ENCODE peak calls at places on chromosome 15, in ten cellular contexts. One of them, this sample, is unnamed.

GRCh38 chr15:96463376-96463775 is 132.9 kb downstream of the NR2F2 start:
- DNase-seq in H1: no peak
- DNase-seq in prostate gland: no peak
- DNase-seq in body of pancreas: no peak
- DNase-seq in heart left ventricle: no peak
- DNase-seq in thyroid gland: no peak
- DNase-seq in gastrocnemius medialis: no peak
- DNase-seq in sigmoid colon: no peak
- DNase-seq in GM12878: no peak
- DNase-seq in transverse colon: no peak
- DNase-seq in this sample: no peak

GRCh38 chr15:95208988-95209387 is 977.6 kb downstream of the MCTP2 start:
- DNase-seq in transverse colon: no peak
- DNase-seq in H1: no peak
- DNase-seq in GM12878: no peak
- DNase-seq in gastrocnemius medialis: no peak
- DNase-seq in thyroid gland: no peak
- DNase-seq in sigmoid colon: no peak
- DNase-seq in prostate gland: no peak
- DNase-seq in heart left ventricle: no peak
- DNase-seq in body of pancreas: no peak
- DNase-seq in this sample: no peak

GRCh38 chr15:82535566-82536408 is 4.5 kb downstream of the RPS17 start:
- DNase-seq in gastrocnemius medialis: no peak
- DNase-seq in sigmoid colon: no peak
- DNase-seq in heart left ventricle: no peak
- DNase-seq in thyroid gland: no peak
- DNase-seq in body of pancreas: no peak
- DNase-seq in H1: no peak
- DNase-seq in GM12878: no peak
- DNase-seq in transverse colon: no peak
- DNase-seq in prostate gland: no peak
- DNase-seq in this sample: no peak

GRCh38 chr15:94555842-94556516 is 324.6 kb downstream of the MCTP2 start:
- DNase-seq in transverse colon: no peak
- DNase-seq in H1: no peak
- DNase-seq in GM12878: no peak
- DNase-seq in prostate gland: no peak
- DNase-seq in thyroid gland: no peak
- DNase-seq in heart left ventricle: no peak
- DNase-seq in gastrocnemius medialis: no peak
- DNase-seq in body of pancreas: no peak
- DNase-seq in sigmoid colon: no peak
- DNase-seq in this sample: no peak

GRCh38 chr15:80861776-80862175 is 82.6 kb downstream of the CEMIP start:
- DNase-seq in thyroid gland: peak; percentile 17
- DNase-seq in GM12878: no peak
- DNase-seq in sigmoid colon: peak; percentile 74
- DNase-seq in prostate gland: no peak
- DNase-seq in body of pancreas: no peak
- DNase-seq in gastrocnemius medialis: peak; percentile 35
- DNase-seq in transverse colon: no peak
- DNase-seq in heart left ventricle: no peak
- DNase-seq in H1: no peak
- DNase-seq in this sample: no peak

GRCh38 chr15:57611938-57612337 is 20.2 kb downstream of the MYZAP start:
- DNase-seq in H1: no peak
- DNase-seq in heart left ventricle: no peak
- DNase-seq in thyroid gland: peak; percentile 89
- DNase-seq in body of pancreas: peak; percentile 90
- DNase-seq in gastrocnemius medialis: peak; percentile 30
- DNase-seq in GM12878: no peak
- DNase-seq in prostate gland: peak; percentile 90
- DNase-seq in sigmoid colon: peak; percentile 77
- DNase-seq in transverse colon: peak; percentile 74
- DNase-seq in this sample: peak; percentile 50

GRCh38 chr15:42001236-42001635 is 19.6 kb downstream of the PLA2G4E start:
- DNase-seq in thyroid gland: no peak
- DNase-seq in gastrocnemius medialis: no peak
- DNase-seq in H1: no peak
- DNase-seq in body of pancreas: no peak
- DNase-seq in transverse colon: no peak
- DNase-seq in sigmoid colon: no peak
- DNase-seq in GM12878: no peak
- DNase-seq in prostate gland: no peak
- DNase-seq in heart left ventricle: no peak
- DNase-seq in this sample: no peak

GRCh38 chr15:39591896-39592315 is 11.0 kb downstream of the THBS1 start:
- DNase-seq in gastrocnemius medialis: no peak
- DNase-seq in sigmoid colon: no peak
- DNase-seq in transverse colon: no peak
- DNase-seq in prostate gland: no peak
- DNase-seq in H1: no peak
- DNase-seq in heart left ventricle: no peak
- DNase-seq in body of pancreas: no peak
- DNase-seq in thyroid gland: no peak
- DNase-seq in GM12878: no peak
- DNase-seq in this sample: no peak

GRCh38 chr15:70096215-70096974 is 1.3 kb downstream of the TLE3 start:
- DNase-seq in prostate gland: peak; percentile 57
- DNase-seq in H1: no peak
- DNase-seq in sigmoid colon: peak; percentile 81
- DNase-seq in transverse colon: peak; percentile 61
- DNase-seq in GM12878: no peak
- DNase-seq in heart left ventricle: no peak
- DNase-seq in body of pancreas: peak; percentile 36
- DNase-seq in thyroid gland: peak; percentile 57
- DNase-seq in gastrocnemius medialis: no peak
- DNase-seq in this sample: peak; percentile 61

GRCh38 chr15:93028632-93029612 is 60.1 kb downstream of the RGMA start:
- DNase-seq in prostate gland: peak; percentile 84
- DNase-seq in H1: no peak
- DNase-seq in GM12878: no peak
- DNase-seq in gastrocnemius medialis: peak; percentile 81
- DNase-seq in body of pancreas: peak; percentile 88
- DNase-seq in sigmoid colon: peak; percentile 95
- DNase-seq in transverse colon: peak; percentile 51
- DNase-seq in heart left ventricle: peak; percentile 78
- DNase-seq in thyroid gland: peak; percentile 94
- DNase-seq in this sample: peak; percentile 83

GRCh38 chr15:86595741-86596140 is 516.1 kb downstream of the AGBL1 start:
- DNase-seq in sigmoid colon: no peak
- DNase-seq in gastrocnemius medialis: no peak
- DNase-seq in GM12878: no peak
- DNase-seq in thyroid gland: no peak
- DNase-seq in H1: no peak
- DNase-seq in transverse colon: no peak
- DNase-seq in prostate gland: no peak
- DNase-seq in body of pancreas: no peak
- DNase-seq in heart left ventricle: no peak
- DNase-seq in this sample: no peak

GRCh38 chr15:66696770-66697169 is 5.3 kb upstream of the SMAD6 start:
- DNase-seq in prostate gland: no peak
- DNase-seq in heart left ventricle: no peak
- DNase-seq in H1: no peak
- DNase-seq in GM12878: no peak
- DNase-seq in transverse colon: no peak
- DNase-seq in body of pancreas: no peak
- DNase-seq in thyroid gland: no peak
- DNase-seq in sigmoid colon: no peak
- DNase-seq in gastrocnemius medialis: no peak
- DNase-seq in this sample: no peak

GRCh38 chr15:65885668-65886218 is 16.5 kb downstream of the RAB11A start:
- DNase-seq in heart left ventricle: no peak
- DNase-seq in body of pancreas: no peak
- DNase-seq in sigmoid colon: no peak
- DNase-seq in thyroid gland: no peak
- DNase-seq in GM12878: no peak
- DNase-seq in H1: no peak
- DNase-seq in transverse colon: no peak
- DNase-seq in prostate gland: no peak
- DNase-seq in gastrocnemius medialis: no peak
- DNase-seq in this sample: no peak

GRCh38 chr15:52657338-52657737 is 21.9 kb downstream of the ATOSA start:
- DNase-seq in GM12878: no peak
- DNase-seq in gastrocnemius medialis: no peak
- DNase-seq in H1: no peak
- DNase-seq in heart left ventricle: no peak
- DNase-seq in body of pancreas: no peak
- DNase-seq in transverse colon: no peak
- DNase-seq in thyroid gland: no peak
- DNase-seq in sigmoid colon: no peak
- DNase-seq in prostate gland: no peak
- DNase-seq in this sample: no peak

DNA sequence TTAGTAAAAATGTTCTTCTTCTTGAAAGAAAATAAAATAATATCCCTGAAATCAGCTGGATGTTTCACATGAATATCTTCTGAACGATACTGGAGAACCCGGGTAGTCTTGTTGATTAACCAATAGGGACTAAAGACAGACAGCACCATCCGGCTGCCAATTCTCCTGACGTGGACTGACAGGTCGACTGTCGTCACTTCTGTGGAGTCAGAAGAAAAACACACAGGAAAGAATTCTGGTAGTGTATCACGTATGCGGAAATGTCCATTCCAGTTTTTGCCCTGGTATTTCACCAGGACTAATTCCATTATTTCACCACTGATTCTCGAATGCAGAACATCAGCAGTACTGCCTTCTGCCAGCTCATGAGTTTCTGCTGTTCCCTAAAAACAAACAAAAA is 144.6 kb downstream of the VPS13C start:
- DNase-seq in transverse colon: no peak
- DNase-seq in GM12878: no peak
- DNase-seq in gastrocnemius medialis: no peak
- DNase-seq in body of pancreas: no peak
- DNase-seq in H1: no peak
- DNase-seq in thyroid gland: no peak
- DNase-seq in sigmoid colon: no peak
- DNase-seq in prostate gland: no peak
- DNase-seq in heart left ventricle: no peak
- DNase-seq in this sample: no peak
- H3K36me3 ChIP-seq in transverse colon: peaks cover 49% of the 10 kb centered on the region
- H3K36me3 ChIP-seq in GM12878: peaks cover 1% of the 10 kb centered on the region
- H3K36me3 ChIP-seq in gastrocnemius medialis: no peaks in the 10 kb centered on the region
- H3K36me3 ChIP-seq in body of pancreas: peaks cover 18% of the 10 kb centered on the region
- H3K36me3 ChIP-seq in H1: no peaks in the 10 kb centered on the region
- H3K36me3 ChIP-seq in thyroid gland: peaks cover 15% of the 10 kb centered on the region
- H3K36me3 ChIP-seq in sigmoid colon: no peaks in the 10 kb centered on the region
- H3K36me3 ChIP-seq in prostate gland: no peaks in the 10 kb centered on the region
- H3K36me3 ChIP-seq in heart left ventricle: peaks cover 93% of the 10 kb centered on the region
- H3K36me3 ChIP-seq in this sample: no peaks in the 10 kb centered on the region

DNA sequence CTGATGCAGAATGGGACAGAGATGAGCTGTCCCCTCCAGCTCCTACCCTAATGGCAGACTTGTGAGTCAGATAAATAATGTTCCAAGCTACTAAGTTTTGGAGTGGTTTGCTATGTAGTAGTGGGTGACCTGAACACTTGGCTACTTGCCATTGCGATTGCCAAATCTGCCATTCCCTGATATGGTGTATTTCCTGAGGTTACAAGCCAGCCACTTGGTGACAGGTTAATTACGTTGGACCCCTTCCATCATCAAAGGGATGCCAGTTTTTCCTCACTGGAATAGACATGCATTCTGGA is 33.6 kb downstream of the MORF4L1 start:
- DNase-seq in H1: no peak
- DNase-seq in gastrocnemius medialis: no peak
- DNase-seq in transverse colon: no peak
- DNase-seq in sigmoid colon: no peak
- DNase-seq in body of pancreas: peak; percentile 78
- DNase-seq in prostate gland: no peak
- DNase-seq in thyroid gland: peak; percentile 90
- DNase-seq in GM12878: no peak
- DNase-seq in heart left ventricle: no peak
- DNase-seq in this sample: no peak
- TF ChIP-seq POLR2A in H1: no peak
- TF ChIP-seq POLR2A in gastrocnemius medialis: no peak
- TF ChIP-seq POLR2A in transverse colon: no peak
- TF ChIP-seq POLR2A in sigmoid colon: no peak
- TF ChIP-seq POLR2A in body of pancreas: no peak
- TF ChIP-seq POLR2A in prostate gland: no peak
- TF ChIP-seq POLR2A in thyroid gland: no peak
- TF ChIP-seq POLR2A in GM12878: no peak
- TF ChIP-seq POLR2A in heart left ventricle: no peak
- TF ChIP-seq POLR2A in this sample: no peak

GRCh38 chr15:28876845-28877185 is 9.0 kb upstream of the APBA2 start:
- DNase-seq in sigmoid colon: no peak
- DNase-seq in prostate gland: no peak
- DNase-seq in H1: no peak
- DNase-seq in heart left ventricle: no peak
- DNase-seq in thyroid gland: no peak
- DNase-seq in body of pancreas: no peak
- DNase-seq in GM12878: no peak
- DNase-seq in gastrocnemius medialis: no peak
- DNase-seq in transverse colon: no peak
- DNase-seq in this sample: no peak
- TF ChIP-seq CTCF in sigmoid colon: no peak
- TF ChIP-seq CTCF in prostate gland: no peak
- TF ChIP-seq CTCF in H1: no peak
- TF ChIP-seq CTCF in heart left ventricle: no peak
- TF ChIP-seq CTCF in thyroid gland: no peak
- TF ChIP-seq CTCF in body of pancreas: no peak
- TF ChIP-seq CTCF in GM12878: no peak
- TF ChIP-seq CTCF in gastrocnemius medialis: no peak
- TF ChIP-seq CTCF in transverse colon: no peak
- TF ChIP-seq CTCF in this sample: no peak

GRCh38 chr15:59646271-59646670 is 11.0 kb downstream of the GTF2A2 start:
- DNase-seq in body of pancreas: no peak
- DNase-seq in prostate gland: no peak
- DNase-seq in gastrocnemius medialis: no peak
- DNase-seq in sigmoid colon: no peak
- DNase-seq in GM12878: no peak
- DNase-seq in thyroid gland: no peak
- DNase-seq in transverse colon: no peak
- DNase-seq in H1: no peak
- DNase-seq in heart left ventricle: no peak
- DNase-seq in this sample: no peak

GRCh38 chr15:59644757-59645156 is 12.6 kb downstream of the GTF2A2 start:
- DNase-seq in transverse colon: no peak
- DNase-seq in GM12878: no peak
- DNase-seq in sigmoid colon: no peak
- DNase-seq in heart left ventricle: no peak
- DNase-seq in gastrocnemius medialis: no peak
- DNase-seq in body of pancreas: no peak
- DNase-seq in prostate gland: no peak
- DNase-seq in H1: no peak
- DNase-seq in thyroid gland: no peak
- DNase-seq in this sample: no peak

GRCh38 chr15:59654043-59654442 is 3.3 kb downstream of the GTF2A2 start:
- DNase-seq in heart left ventricle: no peak
- DNase-seq in gastrocnemius medialis: no peak
- DNase-seq in H1: no peak
- DNase-seq in GM12878: no peak
- DNase-seq in transverse colon: no peak
- DNase-seq in prostate gland: no peak
- DNase-seq in sigmoid colon: no peak
- DNase-seq in thyroid gland: no peak
- DNase-seq in body of pancreas: no peak
- DNase-seq in this sample: no peak

GRCh38 chr15:59647085-59647484 is 10.2 kb downstream of the GTF2A2 start:
- DNase-seq in sigmoid colon: no peak
- DNase-seq in thyroid gland: no peak
- DNase-seq in H1: no peak
- DNase-seq in prostate gland: no peak
- DNase-seq in body of pancreas: no peak
- DNase-seq in heart left ventricle: no peak
- DNase-seq in transverse colon: no peak
- DNase-seq in GM12878: no peak
- DNase-seq in gastrocnemius medialis: no peak
- DNase-seq in this sample: no peak

GRCh38 chr15:59649603-59650002 is 7.7 kb downstream of the GTF2A2 start:
- DNase-seq in gastrocnemius medialis: no peak
- DNase-seq in sigmoid colon: no peak
- DNase-seq in H1: no peak
- DNase-seq in GM12878: no peak
- DNase-seq in body of pancreas: no peak
- DNase-seq in transverse colon: no peak
- DNase-seq in prostate gland: no peak
- DNase-seq in thyroid gland: no peak
- DNase-seq in heart left ventricle: no peak
- DNase-seq in this sample: no peak
- H3K36me3 ChIP-seq in gastrocnemius medialis: no peaks in the 10 kb centered on the region
- H3K36me3 ChIP-seq in sigmoid colon: peaks cover 5% of the 10 kb centered on the region
- H3K36me3 ChIP-seq in H1: peaks cover 5% of the 10 kb centered on the region
- H3K36me3 ChIP-seq in GM12878: peaks cover 1% of the 10 kb centered on the region
- H3K36me3 ChIP-seq in body of pancreas: peaks cover 13% of the 10 kb centered on the region
- H3K36me3 ChIP-seq in transverse colon: peaks cover 27% of the 10 kb centered on the region
- H3K36me3 ChIP-seq in prostate gland: no peaks in the 10 kb centered on the region
- H3K36me3 ChIP-seq in thyroid gland: peaks cover 14% of the 10 kb centered on the region
- H3K36me3 ChIP-seq in heart left ventricle: peaks cover 77% of the 10 kb centered on the region
- H3K36me3 ChIP-seq in this sample: no peaks in the 10 kb centered on the region

This sample was measured in ovary.